ENCODE peak calls at places on chromosomes 1 and 21, in nine cellular contexts. One of them, this sample, is unnamed.

GRCh38 chr21:17783816-17784598 is 35.1 kb downstream of the C21orf91 start:
- DNase-seq in Caki2: no peak
- DNase-seq in AG04449: no peak
- DNase-seq in stimulated activated CD4-positive, alpha-beta T cell treated with anti-CD3 and anti-CD28 coated beads, Interleukin-1b, Interleukin-23, amount 100 ng/mL, for 1 hour: no peak
- DNase-seq in brain microvascular endothelial cell: no peak
- DNase-seq in activated CD4-positive, alpha-beta T cell treated with anti-CD3 and anti-CD28 coated beads for 24 hours: no peak
- DNase-seq in AG20443: no peak
- DNase-seq in activated T-cell treated with anti-CD3 and anti-CD28 coated beads for 4 hours: no peak
- DNase-seq in tibial nerve: no peak
- DNase-seq in this sample: no peak

GRCh38 chr1:175839678-175840669 is 96.6 kb upstream of the TNR start:
- DNase-seq in brain microvascular endothelial cell: no peak
- DNase-seq in tibial nerve: no peak
- DNase-seq in Caki2: no peak
- DNase-seq in activated CD4-positive, alpha-beta T cell treated with anti-CD3 and anti-CD28 coated beads for 24 hours: no peak
- DNase-seq in AG20443: no peak
- DNase-seq in activated T-cell treated with anti-CD3 and anti-CD28 coated beads for 4 hours: no peak
- DNase-seq in AG04449: no peak
- DNase-seq in stimulated activated CD4-positive, alpha-beta T cell treated with anti-CD3 and anti-CD28 coated beads, Interleukin-1b, Interleukin-23, amount 100 ng/mL, for 1 hour: no peak
- DNase-seq in this sample: no peak

GRCh38 chr1:6272476-6273270 is 11.8 kb upstream of the GPR153 start:
- DNase-seq in tibial nerve: no peak
- DNase-seq in activated CD4-positive, alpha-beta T cell treated with anti-CD3 and anti-CD28 coated beads for 24 hours: no peak
- DNase-seq in activated T-cell treated with anti-CD3 and anti-CD28 coated beads for 4 hours: no peak
- DNase-seq in AG04449: no peak
- DNase-seq in AG20443: no peak
- DNase-seq in stimulated activated CD4-positive, alpha-beta T cell treated with anti-CD3 and anti-CD28 coated beads, Interleukin-1b, Interleukin-23, amount 100 ng/mL, for 1 hour: no peak
- DNase-seq in Caki2: no peak
- DNase-seq in brain microvascular endothelial cell: no peak
- DNase-seq in this sample: no peak

GRCh38 chr21:26405735-26406361 is 167.2 kb downstream of the CYYR1 start:
- DNase-seq in activated T-cell treated with anti-CD3 and anti-CD28 coated beads for 4 hours: no peak
- DNase-seq in Caki2: peak
- DNase-seq in AG20443: peak
- DNase-seq in stimulated activated CD4-positive, alpha-beta T cell treated with anti-CD3 and anti-CD28 coated beads, Interleukin-1b, Interleukin-23, amount 100 ng/mL, for 1 hour: no peak
- DNase-seq in tibial nerve: no peak
- DNase-seq in brain microvascular endothelial cell: peak
- DNase-seq in AG04449: peak
- DNase-seq in activated CD4-positive, alpha-beta T cell treated with anti-CD3 and anti-CD28 coated beads for 24 hours: no peak
- DNase-seq in this sample: peak

GRCh38 chr1:62295921-62296451 is 23.2 kb downstream of the KANK4 start:
- DNase-seq in activated CD4-positive, alpha-beta T cell treated with anti-CD3 and anti-CD28 coated beads for 24 hours: no peak
- DNase-seq in tibial nerve: no peak
- DNase-seq in AG20443: peak
- DNase-seq in activated T-cell treated with anti-CD3 and anti-CD28 coated beads for 4 hours: no peak
- DNase-seq in Caki2: no peak
- DNase-seq in AG04449: peak
- DNase-seq in brain microvascular endothelial cell: peak
- DNase-seq in stimulated activated CD4-positive, alpha-beta T cell treated with anti-CD3 and anti-CD28 coated beads, Interleukin-1b, Interleukin-23, amount 100 ng/mL, for 1 hour: no peak
- DNase-seq in this sample: no peak

GRCh38 chr1:235943581-235944114 is 76.9 kb upstream of the LYST start:
- DNase-seq in Caki2: no peak
- DNase-seq in tibial nerve: no peak
- DNase-seq in activated T-cell treated with anti-CD3 and anti-CD28 coated beads for 4 hours: no peak
- DNase-seq in stimulated activated CD4-positive, alpha-beta T cell treated with anti-CD3 and anti-CD28 coated beads, Interleukin-1b, Interleukin-23, amount 100 ng/mL, for 1 hour: no peak
- DNase-seq in AG04449: peak
- DNase-seq in brain microvascular endothelial cell: peak
- DNase-seq in activated CD4-positive, alpha-beta T cell treated with anti-CD3 and anti-CD28 coated beads for 24 hours: no peak
- DNase-seq in AG20443: peak
- DNase-seq in this sample: no peak

GRCh38 chr1:29864431-29865022 is 628.2 kb downstream of the PTPRU start:
- DNase-seq in activated CD4-positive, alpha-beta T cell treated with anti-CD3 and anti-CD28 coated beads for 24 hours: no peak
- DNase-seq in AG20443: no peak
- DNase-seq in brain microvascular endothelial cell: no peak
- DNase-seq in Caki2: no peak
- DNase-seq in stimulated activated CD4-positive, alpha-beta T cell treated with anti-CD3 and anti-CD28 coated beads, Interleukin-1b, Interleukin-23, amount 100 ng/mL, for 1 hour: no peak
- DNase-seq in tibial nerve: no peak
- DNase-seq in activated T-cell treated with anti-CD3 and anti-CD28 coated beads for 4 hours: no peak
- DNase-seq in AG04449: no peak
- DNase-seq in this sample: no peak

GRCh38 chr1:202200669-202201068 is 7.1 kb downstream of the LGR6 start:
- DNase-seq in AG20443: no peak
- DNase-seq in tibial nerve: no peak
- DNase-seq in AG04449: no peak
- DNase-seq in Caki2: no peak
- DNase-seq in brain microvascular endothelial cell: no peak
- DNase-seq in activated CD4-positive, alpha-beta T cell treated with anti-CD3 and anti-CD28 coated beads for 24 hours: no peak
- DNase-seq in activated T-cell treated with anti-CD3 and anti-CD28 coated beads for 4 hours: no peak
- DNase-seq in stimulated activated CD4-positive, alpha-beta T cell treated with anti-CD3 and anti-CD28 coated beads, Interleukin-1b, Interleukin-23, amount 100 ng/mL, for 1 hour: no peak
- DNase-seq in this sample: no peak

GRCh38 chr1:9530320-9530719 is 8.9 kb upstream of the SLC25A33 start:
- DNase-seq in AG20443: no peak
- DNase-seq in stimulated activated CD4-positive, alpha-beta T cell treated with anti-CD3 and anti-CD28 coated beads, Interleukin-1b, Interleukin-23, amount 100 ng/mL, for 1 hour: no peak
- DNase-seq in brain microvascular endothelial cell: no peak
- DNase-seq in tibial nerve: no peak
- DNase-seq in Caki2: no peak
- DNase-seq in activated T-cell treated with anti-CD3 and anti-CD28 coated beads for 4 hours: no peak
- DNase-seq in AG04449: no peak
- DNase-seq in activated CD4-positive, alpha-beta T cell treated with anti-CD3 and anti-CD28 coated beads for 24 hours: no peak
- DNase-seq in this sample: no peak

GRCh38 chr21:45136927-45137611 is 62.7 kb downstream of the ADARB1 start:
- DNase-seq in AG20443: peak
- DNase-seq in stimulated activated CD4-positive, alpha-beta T cell treated with anti-CD3 and anti-CD28 coated beads, Interleukin-1b, Interleukin-23, amount 100 ng/mL, for 1 hour: peak
- DNase-seq in activated T-cell treated with anti-CD3 and anti-CD28 coated beads for 4 hours: peak
- DNase-seq in tibial nerve: peak
- DNase-seq in activated CD4-positive, alpha-beta T cell treated with anti-CD3 and anti-CD28 coated beads for 24 hours: peak
- DNase-seq in Caki2: peak
- DNase-seq in brain microvascular endothelial cell: peak
- DNase-seq in AG04449: peak
- DNase-seq in this sample: peak

GRCh38 chr1:33131191-33131590 is 50.2 kb downstream of the AZIN2 start:
- DNase-seq in activated T-cell treated with anti-CD3 and anti-CD28 coated beads for 4 hours: no peak
- DNase-seq in activated CD4-positive, alpha-beta T cell treated with anti-CD3 and anti-CD28 coated beads for 24 hours: no peak
- DNase-seq in Caki2: no peak
- DNase-seq in brain microvascular endothelial cell: no peak
- DNase-seq in AG04449: no peak
- DNase-seq in tibial nerve: no peak
- DNase-seq in AG20443: no peak
- DNase-seq in stimulated activated CD4-positive, alpha-beta T cell treated with anti-CD3 and anti-CD28 coated beads, Interleukin-1b, Interleukin-23, amount 100 ng/mL, for 1 hour: no peak
- DNase-seq in this sample: no peak

GRCh38 chr1:8182034-8182761 is 135.7 kb upstream of the SLC45A1 start:
- DNase-seq in activated CD4-positive, alpha-beta T cell treated with anti-CD3 and anti-CD28 coated beads for 24 hours: no peak
- DNase-seq in stimulated activated CD4-positive, alpha-beta T cell treated with anti-CD3 and anti-CD28 coated beads, Interleukin-1b, Interleukin-23, amount 100 ng/mL, for 1 hour: no peak
- DNase-seq in activated T-cell treated with anti-CD3 and anti-CD28 coated beads for 4 hours: no peak
- DNase-seq in Caki2: peak
- DNase-seq in tibial nerve: no peak
- DNase-seq in AG04449: no peak
- DNase-seq in brain microvascular endothelial cell: peak
- DNase-seq in AG20443: no peak
- DNase-seq in this sample: no peak

GRCh38 chr1:231590453-231591198 is 36.0 kb upstream of the DISC1 start:
- DNase-seq in AG20443: peak
- DNase-seq in AG04449: peak
- DNase-seq in stimulated activated CD4-positive, alpha-beta T cell treated with anti-CD3 and anti-CD28 coated beads, Interleukin-1b, Interleukin-23, amount 100 ng/mL, for 1 hour: no peak
- DNase-seq in tibial nerve: no peak
- DNase-seq in Caki2: peak
- DNase-seq in activated T-cell treated with anti-CD3 and anti-CD28 coated beads for 4 hours: no peak
- DNase-seq in activated CD4-positive, alpha-beta T cell treated with anti-CD3 and anti-CD28 coated beads for 24 hours: peak
- DNase-seq in brain microvascular endothelial cell: peak
- DNase-seq in this sample: no peak

GRCh38 chr1:6198646-6199297 is 623 bp downstream of the RPL22 start:
- DNase-seq in activated CD4-positive, alpha-beta T cell treated with anti-CD3 and anti-CD28 coated beads for 24 hours: no peak
- DNase-seq in AG20443: no peak
- DNase-seq in brain microvascular endothelial cell: no peak
- DNase-seq in AG04449: no peak
- DNase-seq in stimulated activated CD4-positive, alpha-beta T cell treated with anti-CD3 and anti-CD28 coated beads, Interleukin-1b, Interleukin-23, amount 100 ng/mL, for 1 hour: no peak
- DNase-seq in Caki2: no peak
- DNase-seq in activated T-cell treated with anti-CD3 and anti-CD28 coated beads for 4 hours: no peak
- DNase-seq in tibial nerve: no peak
- DNase-seq in this sample: no peak

GRCh38 chr1:62384276-62385005 is 52.4 kb upstream of the USP1 start:
- DNase-seq in tibial nerve: no peak
- DNase-seq in activated CD4-positive, alpha-beta T cell treated with anti-CD3 and anti-CD28 coated beads for 24 hours: no peak
- DNase-seq in AG04449: peak
- DNase-seq in activated T-cell treated with anti-CD3 and anti-CD28 coated beads for 4 hours: no peak
- DNase-seq in AG20443: peak
- DNase-seq in brain microvascular endothelial cell: peak
- DNase-seq in Caki2: peak
- DNase-seq in stimulated activated CD4-positive, alpha-beta T cell treated with anti-CD3 and anti-CD28 coated beads, Interleukin-1b, Interleukin-23, amount 100 ng/mL, for 1 hour: no peak
- DNase-seq in this sample: no peak

GRCh38 chr1:41537788-41538351 is 53.4 kb upstream of the EDN2 start:
- DNase-seq in brain microvascular endothelial cell: peak
- DNase-seq in stimulated activated CD4-positive, alpha-beta T cell treated with anti-CD3 and anti-CD28 coated beads, Interleukin-1b, Interleukin-23, amount 100 ng/mL, for 1 hour: no peak
- DNase-seq in activated T-cell treated with anti-CD3 and anti-CD28 coated beads for 4 hours: no peak
- DNase-seq in AG04449: peak
- DNase-seq in AG20443: peak
- DNase-seq in tibial nerve: no peak
- DNase-seq in Caki2: peak
- DNase-seq in activated CD4-positive, alpha-beta T cell treated with anti-CD3 and anti-CD28 coated beads for 24 hours: no peak
- DNase-seq in this sample: no peak

GRCh38 chr1:29648798-29649374 is 412.6 kb downstream of the PTPRU start:
- DNase-seq in activated CD4-positive, alpha-beta T cell treated with anti-CD3 and anti-CD28 coated beads for 24 hours: no peak
- DNase-seq in activated T-cell treated with anti-CD3 and anti-CD28 coated beads for 4 hours: no peak
- DNase-seq in AG20443: no peak
- DNase-seq in stimulated activated CD4-positive, alpha-beta T cell treated with anti-CD3 and anti-CD28 coated beads, Interleukin-1b, Interleukin-23, amount 100 ng/mL, for 1 hour: no peak
- DNase-seq in AG04449: no peak
- DNase-seq in tibial nerve: no peak
- DNase-seq in brain microvascular endothelial cell: no peak
- DNase-seq in Caki2: no peak
- DNase-seq in this sample: no peak

GRCh38 chr1:206081811-206082210 is 28.8 kb downstream of the RHEX start:
- DNase-seq in AG04449: no peak
- DNase-seq in activated T-cell treated with anti-CD3 and anti-CD28 coated beads for 4 hours: no peak
- DNase-seq in activated CD4-positive, alpha-beta T cell treated with anti-CD3 and anti-CD28 coated beads for 24 hours: no peak
- DNase-seq in Caki2: no peak
- DNase-seq in brain microvascular endothelial cell: no peak
- DNase-seq in AG20443: no peak
- DNase-seq in stimulated activated CD4-positive, alpha-beta T cell treated with anti-CD3 and anti-CD28 coated beads, Interleukin-1b, Interleukin-23, amount 100 ng/mL, for 1 hour: no peak
- DNase-seq in tibial nerve: no peak
- DNase-seq in this sample: no peak

GRCh38 chr1:113488576-113489177 is 98.4 kb downstream of the MAGI3 start:
- DNase-seq in activated T-cell treated with anti-CD3 and anti-CD28 coated beads for 4 hours: no peak
- DNase-seq in brain microvascular endothelial cell: no peak
- DNase-seq in AG04449: no peak
- DNase-seq in tibial nerve: no peak
- DNase-seq in stimulated activated CD4-positive, alpha-beta T cell treated with anti-CD3 and anti-CD28 coated beads, Interleukin-1b, Interleukin-23, amount 100 ng/mL, for 1 hour: no peak
- DNase-seq in activated CD4-positive, alpha-beta T cell treated with anti-CD3 and anti-CD28 coated beads for 24 hours: no peak
- DNase-seq in Caki2: no peak
- DNase-seq in AG20443: no peak
- DNase-seq in this sample: no peak

GRCh38 chr21:43369124-43369523 is 57.8 kb downstream of the SIK1 start:
- DNase-seq in AG20443: peak
- DNase-seq in activated CD4-positive, alpha-beta T cell treated with anti-CD3 and anti-CD28 coated beads for 24 hours: no peak
- DNase-seq in tibial nerve: no peak
- DNase-seq in AG04449: no peak
- DNase-seq in brain microvascular endothelial cell: peak
- DNase-seq in activated T-cell treated with anti-CD3 and anti-CD28 coated beads for 4 hours: no peak
- DNase-seq in stimulated activated CD4-positive, alpha-beta T cell treated with anti-CD3 and anti-CD28 coated beads, Interleukin-1b, Interleukin-23, amount 100 ng/mL, for 1 hour: no peak
- DNase-seq in Caki2: peak
- DNase-seq in this sample: no peak

GRCh38 chr1:200979574-200980451 is 43.7 kb downstream of the KIF21B start:
- DNase-seq in brain microvascular endothelial cell: peak
- DNase-seq in tibial nerve: no peak
- DNase-seq in stimulated activated CD4-positive, alpha-beta T cell treated with anti-CD3 and anti-CD28 coated beads, Interleukin-1b, Interleukin-23, amount 100 ng/mL, for 1 hour: peak
- DNase-seq in activated T-cell treated with anti-CD3 and anti-CD28 coated beads for 4 hours: peak
- DNase-seq in AG04449: no peak
- DNase-seq in Caki2: peak
- DNase-seq in AG20443: no peak
- DNase-seq in activated CD4-positive, alpha-beta T cell treated with anti-CD3 and anti-CD28 coated beads for 24 hours: peak
- DNase-seq in this sample: no peak

GRCh38 chr21:33268736-33269441 is 2.7 kb downstream of the IL10RB start:
- DNase-seq in brain microvascular endothelial cell: no peak
- DNase-seq in AG04449: no peak
- DNase-seq in Caki2: peak
- DNase-seq in tibial nerve: no peak
- DNase-seq in stimulated activated CD4-positive, alpha-beta T cell treated with anti-CD3 and anti-CD28 coated beads, Interleukin-1b, Interleukin-23, amount 100 ng/mL, for 1 hour: no peak
- DNase-seq in activated CD4-positive, alpha-beta T cell treated with anti-CD3 and anti-CD28 coated beads for 24 hours: no peak
- DNase-seq in AG20443: no peak
- DNase-seq in activated T-cell treated with anti-CD3 and anti-CD28 coated beads for 4 hours: no peak
- DNase-seq in this sample: no peak

GRCh38 chr1:234533034-234533571 is 54.1 kb upstream of the TARBP1 start:
- DNase-seq in AG04449: peak
- DNase-seq in stimulated activated CD4-positive, alpha-beta T cell treated with anti-CD3 and anti-CD28 coated beads, Interleukin-1b, Interleukin-23, amount 100 ng/mL, for 1 hour: no peak
- DNase-seq in brain microvascular endothelial cell: peak
- DNase-seq in activated T-cell treated with anti-CD3 and anti-CD28 coated beads for 4 hours: no peak
- DNase-seq in tibial nerve: peak
- DNase-seq in activated CD4-positive, alpha-beta T cell treated with anti-CD3 and anti-CD28 coated beads for 24 hours: no peak
- DNase-seq in AG20443: peak
- DNase-seq in Caki2: no peak
- DNase-seq in this sample: no peak

GRCh38 chr1:54606096-54606989 is 17.0 kb downstream of the FAM151A start:
- DNase-seq in AG20443: no peak
- DNase-seq in AG04449: no peak
- DNase-seq in Caki2: no peak
- DNase-seq in stimulated activated CD4-positive, alpha-beta T cell treated with anti-CD3 and anti-CD28 coated beads, Interleukin-1b, Interleukin-23, amount 100 ng/mL, for 1 hour: no peak
- DNase-seq in tibial nerve: no peak
- DNase-seq in activated CD4-positive, alpha-beta T cell treated with anti-CD3 and anti-CD28 coated beads for 24 hours: no peak
- DNase-seq in brain microvascular endothelial cell: no peak
- DNase-seq in activated T-cell treated with anti-CD3 and anti-CD28 coated beads for 4 hours: no peak
- DNase-seq in this sample: no peak

GRCh38 chr1:212486591-212486963 is 53.9 kb downstream of the NENF start:
- DNase-seq in AG04449: no peak
- DNase-seq in activated T-cell treated with anti-CD3 and anti-CD28 coated beads for 4 hours: no peak
- DNase-seq in tibial nerve: no peak
- DNase-seq in AG20443: no peak
- DNase-seq in activated CD4-positive, alpha-beta T cell treated with anti-CD3 and anti-CD28 coated beads for 24 hours: no peak
- DNase-seq in Caki2: no peak
- DNase-seq in stimulated activated CD4-positive, alpha-beta T cell treated with anti-CD3 and anti-CD28 coated beads, Interleukin-1b, Interleukin-23, amount 100 ng/mL, for 1 hour: no peak
- DNase-seq in brain microvascular endothelial cell: no peak
- DNase-seq in this sample: no peak

GRCh38 chr1:101308001-101308659 is 71.3 kb downstream of the S1PR1 start:
- DNase-seq in activated T-cell treated with anti-CD3 and anti-CD28 coated beads for 4 hours: no peak
- DNase-seq in activated CD4-positive, alpha-beta T cell treated with anti-CD3 and anti-CD28 coated beads for 24 hours: no peak
- DNase-seq in stimulated activated CD4-positive, alpha-beta T cell treated with anti-CD3 and anti-CD28 coated beads, Interleukin-1b, Interleukin-23, amount 100 ng/mL, for 1 hour: no peak
- DNase-seq in tibial nerve: no peak
- DNase-seq in Caki2: no peak
- DNase-seq in brain microvascular endothelial cell: no peak
- DNase-seq in AG20443: no peak
- DNase-seq in AG04449: no peak
- DNase-seq in this sample: no peak